ENCODE peak calls at places on chromosomes 12 and 14, in six cellular contexts. J, S, U, I, D and M are unnamed samples.

GRCh38 chr14:82855912-82856381 is 1322.3 kb upstream of the SEL1L start:
- DNase-seq in J (no peak), S (no peak), U (no peak), I (no peak), D (no peak), M (no peak)

GRCh38 chr12:117038023-117038680 is 61.1 kb downstream of the TESC start:
- DNase-seq in J (no peak), S (no peak), U (peak; percentile 64), I (no peak), D (no peak), M (no peak)

GRCh38 chr14:24267516-24267915 is 3.9 kb downstream of the RABGGTA start:
- DNase-seq in J (no peak), S (no peak), U (no peak), I (no peak), D (no peak), M (no peak)

GRCh38 chr12:32535260-32535999 is 136.1 kb downstream of the FGD4 start:
- DNase-seq in J (peak; percentile 84), S (peak; percentile 57), U (peak; percentile 83), I (peak; percentile 83), D (peak; percentile 31), M (peak; percentile 88)

GRCh38 chr14:60647837-60648168 is 1.5 kb downstream of the SIX1 start:
- DNase-seq in J (no peak), S (no peak), U (no peak), I (no peak), D (no peak), M (no peak)

GRCh38 chr12:132486576-132486975 is 3.4 kb upstream of the FBRSL1 start:
- DNase-seq in J (no peak), S (no peak), U (no peak), I (no peak), D (no peak), M (no peak)

GRCh38 chr12:64695550-64695949 is 63.7 kb downstream of the GNS start:
- DNase-seq in J (no peak), S (no peak), U (no peak), I (no peak), D (no peak), M (no peak)

GRCh38 chr12:81084848-81085350 is 7.0 kb downstream of the ACSS3 start:
- DNase-seq in J (no peak), S (no peak), U (no peak), I (no peak), D (no peak), M (no peak)

GRCh38 chr12:88406905-88407304 is 173.4 kb downstream of the KITLG start:
- DNase-seq in J (no peak), S (no peak), U (no peak), I (no peak), D (no peak), M (no peak)

GRCh38 chr12:76346798-76347420 is 1.3 kb downstream of the BBS10 start:
- DNase-seq in J (no peak), S (no peak), U (no peak), I (no peak), D (no peak), M (no peak)

GRCh38 chr12:88185988-88186387 is 43.9 kb downstream of the TMTC3 start:
- DNase-seq in J (no peak), S (no peak), U (no peak), I (no peak), D (no peak), M (no peak)

GRCh38 chr12:105920161-105920684 is 218.5 kb downstream of the NUAK1 start:
- DNase-seq in J (no peak), S (no peak), U (no peak), I (no peak), D (no peak), M (no peak)

GRCh38 chr14:65310568-65310967 is 102.0 kb upstream of the FUT8 start:
- DNase-seq in J (no peak), S (no peak), U (no peak), I (no peak), D (no peak), M (no peak)

GRCh38 chr14:51014086-51014485 is 69.8 kb upstream of the PYGL start:
- DNase-seq in J (no peak), S (no peak), U (peak; percentile 74), I (no peak), D (no peak), M (no peak)

GRCh38 chr14:36820111-36820709 is 158.6 kb downstream of the PAX9 start:
- DNase-seq in J (no peak), S (no peak), U (no peak), I (no peak), D (no peak), M (no peak)

GRCh38 chr14:20679907-20680306 is 4.5 kb upstream of the RNASE4 start:
- DNase-seq in J (no peak), S (no peak), U (no peak), I (no peak), D (peak; percentile 56), M (no peak)

GRCh38 chr14:32171469-32171868 is 30.4 kb upstream of the RNU6-7 start:
- DNase-seq in J (no peak), S (no peak), U (no peak), I (no peak), D (no peak), M (no peak)

GRCh38 chr12:105470601-105471000 is 140.1 kb downstream of the C12orf75 start:
- DNase-seq in J (no peak), S (no peak), U (no peak), I (no peak), D (no peak), M (no peak)

GRCh38 chr14:64945431-64945830 is 2.9 kb upstream of the GPX2 start:
- DNase-seq in J (no peak), S (no peak), U (no peak), I (no peak), D (no peak), M (no peak)

GRCh38 chr14:69013943-69014782 is 35.1 kb upstream of the ACTN1 start:
- DNase-seq in J (peak; percentile 84), S (peak; percentile 26), U (no peak), I (no peak), D (no peak), M (peak; percentile 83)

GRCh38 chr12:56346663-56347062 is 8.0 kb downstream of the IL23A start:
- DNase-seq in J (no peak), S (no peak), U (no peak), I (no peak), D (no peak), M (no peak)

GRCh38 chr12:1102088-1102487 is 111.1 kb downstream of the ERC1 start:
- DNase-seq in J (no peak), S (no peak), U (no peak), I (no peak), D (no peak), M (no peak)

GRCh38 chr12:1107669-1108068 is 116.6 kb downstream of the ERC1 start:
- DNase-seq in J (no peak), S (no peak), U (no peak), I (no peak), D (no peak), M (no peak)

GRCh38 chr12:1103051-1103450 is 112.0 kb downstream of the ERC1 start:
- DNase-seq in J (no peak), S (no peak), U (no peak), I (no peak), D (no peak), M (no peak)

GRCh38 chr12:1103632-1104031 is 112.6 kb downstream of the ERC1 start:
- DNase-seq in J (no peak), S (no peak), U (no peak), I (no peak), D (no peak), M (no peak)

DNA sequence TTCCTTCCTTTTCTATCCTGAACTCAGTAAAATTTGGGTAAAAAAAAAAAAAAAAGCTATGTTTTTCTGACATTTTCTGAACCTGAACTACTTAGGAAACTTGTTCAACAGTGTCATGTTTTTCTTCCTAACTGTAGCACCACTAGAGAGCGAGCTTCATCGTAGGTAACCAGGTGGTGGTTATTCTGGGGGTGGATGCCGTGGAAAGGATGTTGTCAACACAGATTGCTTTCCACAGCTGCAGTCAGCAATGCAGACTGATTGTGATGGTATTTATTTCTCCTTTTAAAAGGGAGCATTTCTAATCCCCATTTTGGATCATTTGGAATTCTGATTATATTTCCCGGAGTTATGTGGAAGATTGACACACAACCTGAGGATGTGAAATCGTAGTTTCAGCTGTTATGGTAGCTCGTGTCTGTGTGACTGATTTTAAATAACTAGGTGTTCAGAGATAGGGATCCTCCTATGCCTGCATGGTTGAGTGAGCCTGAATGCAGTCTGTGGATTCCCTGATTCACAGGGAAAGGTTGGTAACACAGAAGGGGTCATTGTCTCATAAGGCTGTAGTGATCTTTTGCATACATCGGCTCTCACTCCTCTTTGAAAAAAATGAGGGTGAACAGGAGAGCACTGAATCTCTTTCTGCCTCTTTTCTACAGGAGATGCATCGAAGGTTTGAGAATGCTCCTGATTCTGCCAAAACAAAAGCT is 113.2 kb downstream of the ERC1 start:
- DNase-seq in J (no peak), S (no peak), U (no peak), I (no peak), D (no peak), M (no peak)
- TF ChIP-seq CTCF in J (no peak), S (no peak), U (no peak), I (no peak), D (no peak), M (no peak)

GRCh38 chr12:124762791-124763593 is 100.7 kb downstream of the SCARB1 start:
- DNase-seq in J (no peak), S (peak; percentile 51), U (no peak), I (no peak), D (no peak), M (no peak)

GRCh38 chr12:124762384-124762783 is 101.3 kb downstream of the SCARB1 start:
- DNase-seq in J (no peak), S (no peak), U (no peak), I (no peak), D (no peak), M (no peak)

GRCh38 chr12:124760548-124760947 is 103.1 kb downstream of the SCARB1 start:
- DNase-seq in J (no peak), S (no peak), U (no peak), I (no peak), D (no peak), M (no peak)

GRCh38 chr12:124761056-124761455 is 102.6 kb downstream of the SCARB1 start:
- DNase-seq in J (no peak), S (no peak), U (no peak), I (no peak), D (no peak), M (no peak)

GRCh38 chr12:124761876-124762275 is 101.8 kb downstream of the SCARB1 start:
- DNase-seq in J (no peak), S (no peak), U (no peak), I (no peak), D (no peak), M (no peak)
- TF ChIP-seq EP300 in J (no peak), S (no peak), U (no peak), I (no peak), D (no peak), M (no peak)

DNA sequence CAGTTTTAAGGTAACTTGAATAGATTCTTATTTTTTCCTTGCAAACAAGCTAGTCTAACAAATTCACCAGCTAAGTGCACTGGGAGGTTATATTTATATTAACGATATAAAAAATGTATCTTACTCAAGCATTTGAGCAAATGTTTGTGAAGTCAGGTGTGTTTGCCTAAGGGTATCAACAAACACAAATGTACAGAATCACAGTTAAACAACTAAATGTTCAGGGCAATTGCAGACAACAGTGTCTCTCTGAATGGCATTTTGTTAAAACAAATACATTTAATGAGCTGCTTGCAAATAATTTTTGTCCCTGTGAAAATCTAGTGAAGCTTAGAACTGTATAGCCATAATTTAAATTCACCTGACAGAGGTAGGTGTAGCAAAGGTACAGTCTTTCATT is 28.2 kb upstream of the FLRT2 start:
- DNase-seq in J (no peak), S (no peak), U (no peak), I (no peak), D (no peak), M (no peak)
- TF ChIP-seq CTCF in J (no peak), S (no peak), U (no peak), I (no peak), D (no peak), M (no peak)

GRCh38 chr12:111599459-111600295 is 562 bp upstream of the ATXN2 start:
- DNase-seq in J (peak; percentile 93), S (peak; percentile 77), U (peak; percentile 96), I (peak; percentile 95), D (peak; percentile 87), M (peak; percentile 85)
- TF ChIP-seq EP300 in J (no peak), S (peak; percentile 92), U (no peak), I (no peak), D (peak; percentile 69), M (no peak)